ENCODE peak calls at places on chromosomes 13 and 19, in six cellular contexts. W is fibroblast of lung, Y is adrenal gland, Z is psoas muscle, L is neural crest cell, D is uterus. V is an unnamed sample.

GRCh38 chr19:39131255-39131755 is 5.7 kb downstream of the PAK4 start:
- DNase-seq in Y (no peak), D (no peak), Z (peak), L (no peak), W (no peak), V (no peak)

GRCh38 chr13:110497003-110497402 is 64.5 kb downstream of the RAB20 start:
- DNase-seq in D (no peak), Y (no peak), L (no peak), W (no peak), Z (no peak), V (no peak)

GRCh38 chr13:101230271-101230890 is 185.9 kb downstream of the NALCN start:
- DNase-seq in D (no peak), L (no peak), W (no peak), Y (no peak), Z (no peak), V (no peak)

GRCh38 chr13:47418206-47418920 is 521.5 kb upstream of the HTR2A start:
- DNase-seq in D (no peak), Y (no peak), W (no peak), Z (no peak), L (no peak), V (no peak)

GRCh38 chr19:5585461-5586299 is 17.9 kb upstream of the TINCR start:
- DNase-seq in D (no peak), W (no peak), Y (peak), Z (peak), L (no peak), V (no peak)

GRCh38 chr13:114068723-114069322 is 63.6 kb downstream of the RASA3 start:
- DNase-seq in Y (peak), W (peak), L (no peak), Z (peak), D (peak), V (no peak)

GRCh38 chr13:65508745-65509144 is 1721.4 kb downstream of the PCDH9 start:
- DNase-seq in Y (no peak), D (no peak), L (no peak), W (no peak), Z (no peak), V (no peak)

GRCh38 chr19:18397242-18398202 is at the start of gene LRRC25:
- DNase-seq in L (no peak), D (no peak), Y (peak), W (no peak), Z (peak), V (no peak)

GRCh38 chr13:41813426-41813825 is 147.5 kb downstream of the VWA8 start:
- DNase-seq in L (no peak), D (no peak), Y (no peak), W (peak), Z (no peak), V (no peak)

GRCh38 chr19:18762125-18763023 is 28.7 kb downstream of the COMP start:
- DNase-seq in L (no peak), D (peak), W (peak), Y (peak), Z (peak), V (no peak)

GRCh38 chr19:342801-343421 is 1.7 kb downstream of the MIER2 start:
- DNase-seq in Y (peak), W (peak), Z (no peak), D (peak), L (no peak), V (no peak)

GRCh38 chr19:839146-839872 is 1.5 kb upstream of the PRTN3 start:
- DNase-seq in L (no peak), Y (no peak), D (no peak), Z (no peak), W (no peak), V (no peak)

GRCh38 chr13:111431241-111431640 is 110.8 kb downstream of the TEX29 start:
- DNase-seq in W (no peak), Y (no peak), L (no peak), Z (no peak), D (no peak), V (no peak)

GRCh38 chr13:99331881-99332293 is 24.7 kb upstream of the GPR183 start:
- DNase-seq in L (no peak), Z (no peak), Y (no peak), W (no peak), D (no peak), V (no peak)

GRCh38 chr19:14550201-14550754 is 20.9 kb downstream of the TECR start:
- DNase-seq in L (no peak), Y (peak), W (no peak), D (no peak), Z (no peak), V (no peak)

GRCh38 chr19:17058236-17058635 is 17.0 kb downstream of the HAUS8 start:
- DNase-seq in Y (no peak), W (peak), L (no peak), D (no peak), Z (no peak), V (no peak)

GRCh38 chr13:52137489-52137888 is 8.6 kb upstream of the NEK5 start:
- DNase-seq in W (no peak), Y (no peak), D (no peak), L (no peak), Z (no peak), V (no peak)

GRCh38 chr13:43783820-43784219 is 3.0 kb downstream of the ENOX1 start:
- DNase-seq in D (no peak), Z (no peak), L (no peak), Y (no peak), W (peak), V (no peak)

GRCh38 chr13:79749985-79750551 is 269.1 kb downstream of the NDFIP2 start:
- DNase-seq in L (no peak), W (peak), Y (peak), D (peak), Z (peak), V (no peak)

GRCh38 chr13:97700306-97700848 is 253.1 kb upstream of the IPO5 start:
- DNase-seq in Z (no peak), L (no peak), Y (no peak), D (no peak), W (no peak), V (no peak)

GRCh38 chr13:81379183-81379582 is 1038.3 kb upstream of the SPRY2 start:
- DNase-seq in L (no peak), Z (no peak), Y (no peak), W (no peak), D (no peak), V (no peak)
- TF ChIP-seq CTCF in L (peak), Z (no peak), Y (no peak), W (no peak), D (no peak), V (peak)

GRCh38 chr19:56547535-56547934 is 8.8 kb downstream of the ZFP28 start:
- DNase-seq in D (no peak), L (no peak), Y (no peak), Z (no peak), W (no peak), V (no peak)
- TF ChIP-seq CTCF in D (no peak), L (no peak), Y (no peak), Z (no peak), W (no peak), V (no peak)

DNA sequence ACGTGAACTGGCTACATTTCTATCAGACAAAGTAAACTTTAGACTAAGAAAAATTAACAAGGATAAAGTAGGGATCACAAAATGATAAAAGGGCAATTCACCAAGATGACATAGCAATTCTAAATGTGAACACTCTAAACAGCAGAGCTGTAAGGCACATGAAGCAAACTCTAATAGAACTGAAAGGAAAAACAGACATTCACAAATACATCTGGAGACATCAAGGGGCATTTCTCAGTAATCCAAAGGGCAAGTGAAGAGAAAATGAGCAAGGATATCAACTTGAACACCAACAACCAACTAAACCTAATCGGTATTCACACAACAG is 12.7 kb downstream of the TUBGCP3 start:
- DNase-seq in Z (no peak), Y (no peak), L (no peak), W (no peak), D (no peak), V (no peak)
- TF ChIP-seq CTCF in Z (no peak), Y (no peak), L (no peak), W (no peak), D (no peak), V (no peak)

GRCh38 chr13:37682496-37682895 is 83.9 kb upstream of the POSTN start:
- DNase-seq in Y (no peak), Z (no peak), L (no peak), W (no peak), D (no peak), V (no peak)

GRCh38 chr13:37681295-37682032 is 82.9 kb upstream of the POSTN start:
- DNase-seq in D (no peak), Y (no peak), W (peak), Z (no peak), L (no peak), V (no peak)

GRCh38 chr13:37680137-37680536 is 81.6 kb upstream of the POSTN start:
- DNase-seq in W (no peak), L (no peak), D (no peak), Y (no peak), Z (no peak), V (no peak)

GRCh38 chr13:37679043-37679442 is 80.5 kb upstream of the POSTN start:
- DNase-seq in L (no peak), Z (no peak), D (no peak), Y (no peak), W (no peak), V (no peak)
- TF ChIP-seq CTCF in L (peak), Z (no peak), D (peak), Y (no peak), W (peak), V (peak)